ENCODE peak calls at places on chromosomes 7 and 10, in nine cellular contexts. W is neural progenitor cell, L is tibial artery, S is body of pancreas, H is colonic mucosa, D is epithelial cell of esophagus, E is PC-3, Q is neural crest cell, X is AG09309. K is an unnamed sample.

GRCh38 chr10:98422182-98422581 is 7.2 kb upstream of the PYROXD2 start:
- DNase-seq in L (no peak), E (no peak), Q (no peak), H (no peak), X (no peak), D (no peak), W (no peak), S (no peak), K (no peak)

GRCh38 chr7:121449304-121449703 is 53.2 kb upstream of the FAM3C start:
- DNase-seq in H (no peak), L (no peak), W (no peak), Q (no peak), X (no peak), S (no peak), E (peak), D (peak), K (no peak)

GRCh38 chr10:7040681-7041080 is 370.2 kb downstream of the SFMBT2 start:
- DNase-seq in Q (no peak), L (no peak), E (no peak), H (no peak), X (no peak), W (no peak), S (no peak), D (no peak), K (no peak)

GRCh38 chr10:104980401-104980800 is 339.3 kb downstream of the SORCS3 start:
- DNase-seq in E (no peak), L (no peak), S (no peak), H (no peak), D (no peak), W (no peak), X (no peak), Q (no peak), K (no peak)

GRCh38 chr10:12777840-12778585 is 223.5 kb downstream of the CCDC3 start:
- DNase-seq in H (no peak), X (no peak), E (no peak), S (no peak), Q (no peak), D (no peak), W (no peak), L (no peak), K (no peak)

GRCh38 chr7:92843034-92843760 is 6.8 kb upstream of the CDK6 start:
- DNase-seq in S (no peak), D (no peak), W (no peak), H (no peak), X (no peak), E (no peak), Q (no peak), L (no peak), K (no peak)

GRCh38 chr10:119306514-119306951 is 99.2 kb downstream of the GRK5 start:
- DNase-seq in D (peak), S (no peak), Q (no peak), L (no peak), E (peak), X (no peak), W (no peak), H (no peak), K (no peak)

GRCh38 chr7:64890761-64891666 is 12.1 kb upstream of the ZNF273 start:
- DNase-seq in E (no peak), Q (no peak), W (no peak), H (no peak), L (no peak), S (no peak), X (no peak), D (peak), K (peak)

GRCh38 chr7:16918288-16918895 is 36.6 kb upstream of the AGR3 start:
- DNase-seq in X (no peak), L (no peak), E (peak), D (peak), H (peak), Q (peak), S (peak), W (peak), K (no peak)

GRCh38 chr10:119973261-119973660 is 80.7 kb downstream of the SEC23IP start:
- DNase-seq in L (no peak), X (no peak), S (no peak), W (peak), H (no peak), Q (no peak), D (peak), E (peak), K (no peak)

GRCh38 chr7:96238474-96238873 is 83.4 kb downstream of the SLC25A13 start:
- DNase-seq in E (no peak), H (no peak), X (no peak), Q (no peak), L (no peak), W (no peak), D (no peak), S (no peak), K (no peak)

GRCh38 chr10:89555688-89556445 is 20.5 kb upstream of the SLC16A12 start:
- DNase-seq in E (peak), L (no peak), S (peak), Q (no peak), H (no peak), X (no peak), D (peak), W (no peak), K (no peak)

GRCh38 chr10:121854809-121855445 is 72.9 kb downstream of the ATE1 start:
- DNase-seq in L (no peak), S (no peak), H (no peak), X (no peak), W (no peak), Q (no peak), D (no peak), E (no peak), K (no peak)

GRCh38 chr7:150902078-150903033 is 50.0 kb downstream of the AOC1 start:
- DNase-seq in D (no peak), S (no peak), L (no peak), H (peak), W (no peak), E (no peak), Q (no peak), X (no peak), K (no peak)

GRCh38 chr7:47260270-47260669 is 321.6 kb downstream of the TNS3 start:
- DNase-seq in L (no peak), E (no peak), Q (no peak), X (no peak), S (no peak), W (no peak), H (no peak), D (no peak), K (no peak)

GRCh38 chr10:3902054-3902808 is 117.2 kb upstream of the KLF6 start:
- DNase-seq in H (no peak), X (no peak), S (no peak), W (peak), E (peak), L (no peak), D (no peak), Q (no peak), K (no peak)

GRCh38 chr7:127392182-127392565 is 334 bp downstream of the ZNF800 start:
- DNase-seq in X (peak), S (peak), Q (peak), E (peak), H (peak), W (peak), L (peak), D (peak), K (peak)

GRCh38 chr10:3782456-3783312 is 2.3 kb downstream of the KLF6 start:
- DNase-seq in Q (no peak), L (peak), H (peak), X (peak), S (peak), E (peak), D (peak), W (no peak), K (no peak)

GRCh38 chr10:133166828-133167692 is 7.0 kb downstream of the KNDC1 start:
- DNase-seq in D (no peak), X (no peak), S (no peak), Q (no peak), H (no peak), L (peak), W (no peak), E (no peak), K (peak)

GRCh38 chr10:91242940-91243339 is 22.5 kb downstream of the PCGF5 start:
- DNase-seq in E (no peak), X (no peak), W (no peak), D (no peak), H (no peak), L (no peak), S (no peak), Q (no peak), K (no peak)

GRCh38 chr10:12597800-12598750 is 248.7 kb downstream of the CAMK1D start:
- DNase-seq in W (no peak), S (no peak), H (no peak), L (no peak), Q (no peak), X (no peak), D (no peak), E (no peak), K (no peak)

GRCh38 chr7:86932038-86932512 is 127.4 kb downstream of the ELAPOR2 start:
- DNase-seq in Q (no peak), W (no peak), X (peak), E (peak), S (no peak), D (peak), H (no peak), L (peak), K (no peak)

GRCh38 chr10:35271086-35271834 is 65.0 kb upstream of the CCNY start:
- DNase-seq in X (no peak), L (no peak), D (no peak), E (no peak), W (peak), S (no peak), Q (no peak), H (no peak), K (no peak)

GRCh38 chr7:4960363-4960762 is 1.4 kb upstream of the MMD2 start:
- DNase-seq in Q (no peak), L (no peak), H (no peak), S (no peak), W (no peak), D (no peak), X (no peak), E (no peak), K (peak)

GRCh38 chr7:31028417-31028988 is 23.6 kb upstream of the ADCYAP1R1 start:
- DNase-seq in H (no peak), S (no peak), D (no peak), W (no peak), E (no peak), Q (no peak), X (no peak), L (no peak), K (no peak)

GRCh38 chr7:144546795-144547194 is 143.3 kb upstream of the NOBOX start:
- DNase-seq in S (no peak), Q (no peak), D (no peak), E (no peak), H (peak), L (no peak), W (no peak), X (no peak), K (no peak)

GRCh38 chr7:144386741-144387140 is 16.8 kb downstream of the NOBOX start:
- DNase-seq in S (no peak), H (no peak), E (no peak), X (peak), D (peak), W (no peak), Q (no peak), L (no peak), K (peak)

GRCh38 chr7:156019308-156019707 is 207.0 kb upstream of the SHH start:
- DNase-seq in X (no peak), H (no peak), S (no peak), D (no peak), E (no peak), Q (no peak), W (no peak), L (no peak), K (no peak)

GRCh38 chr7:86914468-86915054 is 144.9 kb downstream of the ELAPOR2 start:
- DNase-seq in E (peak), H (no peak), X (no peak), L (no peak), Q (no peak), W (peak), D (peak), S (no peak), K (no peak)

GRCh38 chr10:118730699-118731456 is 23.9 kb downstream of the CACUL1 start:
- DNase-seq in Q (no peak), L (no peak), H (peak), X (no peak), E (peak), D (peak), S (no peak), W (no peak), K (no peak)

GRCh38 chr10:78802866-78803265 is 265.9 kb upstream of the ZMIZ1 start:
- DNase-seq in Q (no peak), E (peak), L (peak), X (peak), D (peak), H (peak), W (peak), S (no peak), K (peak)

GRCh38 chr10:103678104-103678526 is 177.3 kb downstream of the SH3PXD2A start:
- DNase-seq in S (peak), W (peak), H (peak), L (peak), D (peak), X (peak), Q (peak), E (no peak), K (peak)

GRCh38 chr10:108840944-108841343 is 1082.4 kb downstream of the XPNPEP1 start:
- DNase-seq in E (no peak), Q (no peak), S (no peak), X (no peak), W (peak), D (no peak), L (no peak), H (no peak), K (no peak)

DNA sequence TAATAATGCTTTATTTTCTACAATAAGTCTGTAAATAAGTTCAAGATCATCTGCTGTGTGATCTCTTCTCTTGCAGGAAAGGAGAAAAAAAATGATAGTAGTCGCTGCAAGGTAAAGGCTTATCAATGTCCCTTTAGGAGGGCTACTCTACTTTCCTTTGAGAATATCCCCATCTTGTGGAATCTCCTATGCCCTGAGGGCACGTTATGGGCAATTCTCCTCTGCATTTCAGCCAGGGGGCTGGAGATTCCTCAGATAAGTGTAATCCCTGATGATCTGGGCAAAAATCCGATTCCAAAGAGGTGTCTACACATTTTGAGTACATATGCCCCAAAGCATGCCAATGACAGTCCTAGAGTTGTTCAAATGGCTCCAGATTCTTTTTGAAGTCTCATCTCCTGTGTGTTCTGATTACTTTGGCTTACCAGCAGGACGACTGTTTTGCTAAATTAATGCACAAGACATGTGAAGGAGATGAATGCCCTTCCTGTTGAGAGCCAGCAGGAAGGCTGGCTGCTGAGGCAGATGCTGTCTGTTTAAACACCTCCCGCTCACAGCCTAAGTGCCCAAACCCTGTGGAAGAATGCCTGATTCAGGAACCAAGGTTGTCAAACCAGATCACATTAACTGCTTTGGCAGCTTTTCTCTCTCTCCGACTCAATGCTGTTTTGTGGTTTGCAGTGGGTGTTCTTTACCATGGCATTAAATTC is 171.2 kb upstream of the COL1A2 start:
- DNase-seq in S (no peak), L (no peak), Q (peak), H (no peak), D (peak), X (no peak), W (peak), E (peak), K (no peak)
- TF ChIP-seq CTCF in S (peak), L (peak), Q (peak), H (no peak), D (peak), X (peak), W (peak), E (peak), K (no peak)

DNA sequence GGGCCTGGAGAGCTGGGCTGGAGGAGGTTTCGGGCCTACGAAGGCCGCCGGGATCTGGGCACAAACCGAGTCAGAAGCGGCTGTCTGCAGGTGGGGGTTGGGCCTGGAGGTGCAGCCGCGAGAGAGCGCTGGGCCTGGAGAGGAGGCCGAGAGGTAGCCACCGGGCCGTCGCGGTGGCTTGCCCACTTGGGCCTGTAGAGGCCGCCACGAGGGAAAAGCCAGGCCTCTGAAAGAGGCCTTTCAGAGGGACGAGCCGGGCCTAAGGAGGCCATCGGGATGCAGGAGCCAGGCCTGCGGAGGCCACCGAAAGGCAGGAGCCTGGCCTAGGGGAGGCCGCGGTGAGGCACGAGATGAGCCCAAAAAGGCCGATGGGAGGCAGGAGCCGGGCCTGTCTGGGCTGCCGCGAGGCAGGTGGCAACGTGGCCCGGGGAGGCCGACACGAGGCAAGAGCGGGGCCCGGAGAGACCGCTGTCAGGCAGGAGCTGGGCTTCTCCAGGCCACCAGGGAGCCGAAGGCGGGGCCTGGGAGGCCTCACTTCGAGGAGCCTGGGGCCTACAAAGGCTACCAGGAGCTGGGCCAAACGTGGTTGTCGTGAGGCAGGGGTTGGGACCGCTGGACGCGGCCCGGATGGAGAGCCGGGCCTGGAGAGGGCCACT is 25.6 kb downstream of the MDH2 start:
- DNase-seq in E (no peak), W (peak), D (no peak), X (no peak), S (no peak), L (no peak), Q (no peak), H (no peak), K (no peak)
- TF ChIP-seq CTCF in E (no peak), W (peak), D (no peak), X (no peak), S (no peak), L (no peak), Q (no peak), H (no peak), K (no peak)

GRCh38 chr7:11343818-11344413 is 370.2 kb downstream of the PHF14 start:
- DNase-seq in S (no peak), X (no peak), D (peak), Q (peak), W (peak), E (peak), L (no peak), H (no peak), K (no peak)
- TF ChIP-seq CTCF in S (peak), X (peak), D (peak), Q (peak), W (peak), E (peak), L (peak), H (peak), K (peak)

GRCh38 chr7:108143658-108144420 is 13.7 kb upstream of the LAMB4 start:
- DNase-seq in X (no peak), Q (no peak), L (no peak), E (no peak), D (no peak), W (no peak), S (no peak), H (no peak), K (no peak)
- TF ChIP-seq CTCF in X (no peak), Q (peak), L (no peak), E (no peak), D (no peak), W (no peak), S (no peak), H (no peak), K (no peak)

GRCh38 chr7:70040971-70041766 is 442.9 kb downstream of the AUTS2 start:
- DNase-seq in D (peak), X (no peak), S (no peak), E (no peak), H (no peak), L (no peak), W (peak), Q (no peak), K (no peak)
- TF ChIP-seq CTCF in D (peak), X (peak), S (peak), E (no peak), H (peak), L (peak), W (peak), Q (peak), K (no peak)

GRCh38 chr10:21501109-21501508 is 24.4 kb downstream of the SKIDA1 start:
- DNase-seq in D (no peak), X (no peak), H (no peak), L (no peak), Q (no peak), S (no peak), E (no peak), W (peak), K (no peak)

GRCh38 chr10:21499580-21499909 is 25.9 kb downstream of the SKIDA1 start:
- DNase-seq in X (no peak), D (no peak), H (no peak), E (no peak), L (no peak), S (no peak), W (no peak), Q (no peak), K (no peak)

GRCh38 chr10:21498977-21499376 is 26.5 kb downstream of the SKIDA1 start:
- DNase-seq in W (peak), D (no peak), H (no peak), S (no peak), L (no peak), E (no peak), X (no peak), Q (no peak), K (no peak)

GRCh38 chr10:21500578-21500910 is 24.9 kb downstream of the SKIDA1 start:
- DNase-seq in X (no peak), D (no peak), H (no peak), L (no peak), Q (no peak), E (no peak), W (peak), S (no peak), K (no peak)

DNA sequence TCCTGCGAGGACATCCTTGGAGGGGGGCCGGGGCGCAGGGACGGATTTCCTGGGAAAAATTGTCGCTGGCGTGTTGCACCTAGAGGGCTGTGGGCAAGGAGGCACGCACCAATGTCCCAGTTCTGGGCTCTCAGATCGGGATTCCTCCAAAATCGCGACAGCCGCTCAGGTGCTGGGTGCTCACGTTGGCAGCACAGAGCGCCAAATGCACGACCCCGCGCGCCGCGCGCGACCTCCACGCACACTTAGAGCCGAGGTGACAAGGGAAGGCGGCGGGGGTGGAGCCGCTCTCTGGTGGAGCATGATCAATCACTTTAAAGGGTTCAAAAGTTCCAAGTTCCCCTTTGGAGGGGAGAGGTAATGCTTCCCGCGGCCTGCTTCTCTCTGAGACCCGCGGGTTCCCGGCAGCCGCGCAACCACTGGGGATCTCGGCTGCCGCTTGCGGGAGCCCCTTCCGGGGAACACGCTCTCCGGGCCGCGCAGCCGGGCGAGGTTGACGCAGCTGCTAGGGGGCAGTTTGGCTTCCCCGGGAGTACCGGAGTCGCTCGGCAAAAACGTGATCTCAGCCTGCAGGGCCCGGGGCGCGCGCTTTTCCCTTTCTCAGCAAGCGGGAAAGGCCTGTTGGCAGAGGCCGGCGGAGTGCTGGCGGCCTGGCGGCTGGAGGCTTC is 25.4 kb downstream of the SKIDA1 start:
- DNase-seq in E (no peak), D (no peak), W (peak), L (no peak), X (no peak), S (no peak), Q (no peak), H (no peak), K (no peak)
- TF ChIP-seq CTCF in E (no peak), D (no peak), W (no peak), L (no peak), X (no peak), S (no peak), Q (peak), H (no peak), K (no peak)

K was measured in suprapubic skin.